ENCODE peak calls at places on chromosomes 4 and X, in four cellular contexts. One of them, this sample, is unnamed.

GRCh38 chr4:61210186-61210939 is 10.2 kb downstream of the ADGRL3 start:
- DNase-seq in NCI-H1436: no peak
- DNase-seq in islet precursor cell: peak
- DNase-seq in H4: no peak
- DNase-seq in this sample: no peak

GRCh38 chrX:17161991-17162390 is 213.0 kb upstream of the NHS start:
- DNase-seq in NCI-H1436: no peak
- DNase-seq in islet precursor cell: no peak
- DNase-seq in H4: no peak
- DNase-seq in this sample: no peak

GRCh38 chrX:79366888-79367749 is at the start of gene ITM2A:
- DNase-seq in NCI-H1436: no peak
- DNase-seq in islet precursor cell: peak
- DNase-seq in H4: no peak
- DNase-seq in this sample: no peak

GRCh38 chrX:108001218-108001814 is 19.1 kb upstream of the TEX13B start:
- DNase-seq in NCI-H1436: peak
- DNase-seq in islet precursor cell: no peak
- DNase-seq in H4: peak
- DNase-seq in this sample: peak

GRCh38 chr4:95546236-95546635 is 2.5 kb downstream of the UNC5C start:
- DNase-seq in NCI-H1436: no peak
- DNase-seq in islet precursor cell: no peak
- DNase-seq in H4: no peak
- DNase-seq in this sample: no peak

GRCh38 chr4:6524436-6524835 is 50.6 kb upstream of the MAN2B2 start:
- DNase-seq in NCI-H1436: no peak
- DNase-seq in islet precursor cell: no peak
- DNase-seq in H4: no peak
- DNase-seq in this sample: no peak

GRCh38 chr4:78155616-78156105 is 98.5 kb downstream of the FRAS1 start:
- DNase-seq in NCI-H1436: no peak
- DNase-seq in islet precursor cell: no peak
- DNase-seq in H4: peak
- DNase-seq in this sample: no peak

GRCh38 chr4:57091657-57092162 is 18.5 kb downstream of the IGFBP7 start:
- DNase-seq in NCI-H1436: no peak
- DNase-seq in islet precursor cell: no peak
- DNase-seq in H4: no peak
- DNase-seq in this sample: no peak

GRCh38 chr4:17781072-17781830 is at the start of gene FAM184B:
- DNase-seq in NCI-H1436: no peak
- DNase-seq in islet precursor cell: peak
- DNase-seq in H4: no peak
- DNase-seq in this sample: no peak

GRCh38 chr4:78784255-78784654 is 8.1 kb downstream of the BMP2K start:
- DNase-seq in NCI-H1436: no peak
- DNase-seq in islet precursor cell: no peak
- DNase-seq in H4: peak
- DNase-seq in this sample: no peak

GRCh38 chrX:137236837-137237236 is 203.0 kb upstream of the GPR101 start:
- DNase-seq in NCI-H1436: no peak
- DNase-seq in islet precursor cell: no peak
- DNase-seq in H4: no peak
- DNase-seq in this sample: no peak

GRCh38 chrX:106917830-106918500 is 2.2 kb upstream of the CLDN2 start:
- DNase-seq in NCI-H1436: no peak
- DNase-seq in islet precursor cell: no peak
- DNase-seq in H4: peak
- DNase-seq in this sample: no peak

This sample was measured in NCI-H2227 treated with DMSO at 0.1 percent for 48 hours.